ENCODE peak calls at places on chromosomes 6 and 20, in five cellular contexts. One of them, this sample, is unnamed.

GRCh38 chr6:35088281-35089215 is 52.6 kb downstream of the TCP11 start:
- DNase-seq in IMR-90: no peak
- DNase-seq in HCT116: no peak
- DNase-seq in upper lobe of right lung: peak; percentile 63
- DNase-seq in fibroblast of villous mesenchyme: no peak
- DNase-seq in this sample: no peak

GRCh38 chr20:1830240-1830639 is 65.0 kb upstream of the SIRPA start:
- DNase-seq in IMR-90: peak; percentile 99
- DNase-seq in HCT116: peak; percentile 56
- DNase-seq in upper lobe of right lung: no peak
- DNase-seq in fibroblast of villous mesenchyme: peak; percentile 95
- DNase-seq in this sample: peak; percentile 93

GRCh38 chr6:21997414-21998037 is 299.3 kb downstream of the PRL start:
- DNase-seq in IMR-90: peak; percentile 59
- DNase-seq in HCT116: no peak
- DNase-seq in upper lobe of right lung: no peak
- DNase-seq in fibroblast of villous mesenchyme: no peak
- DNase-seq in this sample: peak; percentile 13

GRCh38 chr20:52379723-52380336 is 188.3 kb upstream of the ZFP64 start:
- DNase-seq in IMR-90: peak; percentile 17
- DNase-seq in HCT116: no peak
- DNase-seq in upper lobe of right lung: peak; percentile 72
- DNase-seq in fibroblast of villous mesenchyme: peak; percentile 17
- DNase-seq in this sample: peak; percentile 42

GRCh38 chr6:134424795-134425163 is 106.9 kb upstream of the SGK1 start:
- DNase-seq in IMR-90: no peak
- DNase-seq in HCT116: no peak
- DNase-seq in upper lobe of right lung: no peak
- DNase-seq in fibroblast of villous mesenchyme: no peak
- DNase-seq in this sample: no peak

GRCh38 chr6:45791181-45791580 is 224.5 kb downstream of the CLIC5 start:
- DNase-seq in IMR-90: peak; percentile 21
- DNase-seq in HCT116: no peak
- DNase-seq in upper lobe of right lung: no peak
- DNase-seq in fibroblast of villous mesenchyme: peak; percentile 28
- DNase-seq in this sample: peak; percentile 15

GRCh38 chr20:53655909-53656652 is 62.4 kb upstream of the ZNF217 start:
- DNase-seq in IMR-90: peak; percentile 65
- DNase-seq in HCT116: no peak
- DNase-seq in upper lobe of right lung: no peak
- DNase-seq in fibroblast of villous mesenchyme: peak; percentile 61
- DNase-seq in this sample: no peak

GRCh38 chr6:138545621-138545980 is 46.3 kb upstream of the NHSL1 start:
- DNase-seq in IMR-90: peak; percentile 31
- DNase-seq in HCT116: no peak
- DNase-seq in upper lobe of right lung: peak; percentile 85
- DNase-seq in fibroblast of villous mesenchyme: peak; percentile 56
- DNase-seq in this sample: peak; percentile 75

GRCh38 chr6:170178561-170179477 is 112.1 kb downstream of the DLL1 start:
- DNase-seq in IMR-90: peak; percentile 21
- DNase-seq in HCT116: no peak
- DNase-seq in upper lobe of right lung: no peak
- DNase-seq in fibroblast of villous mesenchyme: peak; percentile 34
- DNase-seq in this sample: peak; percentile 92

GRCh38 chr6:151065027-151065815 is 174.5 kb upstream of the AKAP12 start:
- DNase-seq in IMR-90: no peak
- DNase-seq in HCT116: no peak
- DNase-seq in upper lobe of right lung: no peak
- DNase-seq in fibroblast of villous mesenchyme: no peak
- DNase-seq in this sample: no peak

GRCh38 chr6:13854716-13855250 is 40.4 kb upstream of the MCUR1 start:
- DNase-seq in IMR-90: no peak
- DNase-seq in HCT116: no peak
- DNase-seq in upper lobe of right lung: no peak
- DNase-seq in fibroblast of villous mesenchyme: no peak
- DNase-seq in this sample: no peak

GRCh38 chr6:29729774-29730328 is 6.6 kb downstream of the HLA-F start:
- DNase-seq in IMR-90: no peak
- DNase-seq in HCT116: no peak
- DNase-seq in upper lobe of right lung: no peak
- DNase-seq in fibroblast of villous mesenchyme: no peak
- DNase-seq in this sample: no peak

GRCh38 chr6:31495580-31495979 is 2.4 kb upstream of the MICB start:
- DNase-seq in IMR-90: peak; percentile 62
- DNase-seq in HCT116: no peak
- DNase-seq in upper lobe of right lung: no peak
- DNase-seq in fibroblast of villous mesenchyme: peak; percentile 51
- DNase-seq in this sample: peak; percentile 72

GRCh38 chr6:31493875-31494694 is 3.9 kb upstream of the MICB start:
- DNase-seq in IMR-90: peak; percentile 70
- DNase-seq in HCT116: peak; percentile 66
- DNase-seq in upper lobe of right lung: peak; percentile 93
- DNase-seq in fibroblast of villous mesenchyme: peak; percentile 73
- DNase-seq in this sample: peak; percentile 76

GRCh38 chr6:31497595-31498476 is at the start of gene MICB:
- DNase-seq in IMR-90: peak; percentile 68
- DNase-seq in HCT116: peak; percentile 85
- DNase-seq in upper lobe of right lung: peak; percentile 90
- DNase-seq in fibroblast of villous mesenchyme: peak; percentile 79
- DNase-seq in this sample: peak; percentile 77

DNA sequence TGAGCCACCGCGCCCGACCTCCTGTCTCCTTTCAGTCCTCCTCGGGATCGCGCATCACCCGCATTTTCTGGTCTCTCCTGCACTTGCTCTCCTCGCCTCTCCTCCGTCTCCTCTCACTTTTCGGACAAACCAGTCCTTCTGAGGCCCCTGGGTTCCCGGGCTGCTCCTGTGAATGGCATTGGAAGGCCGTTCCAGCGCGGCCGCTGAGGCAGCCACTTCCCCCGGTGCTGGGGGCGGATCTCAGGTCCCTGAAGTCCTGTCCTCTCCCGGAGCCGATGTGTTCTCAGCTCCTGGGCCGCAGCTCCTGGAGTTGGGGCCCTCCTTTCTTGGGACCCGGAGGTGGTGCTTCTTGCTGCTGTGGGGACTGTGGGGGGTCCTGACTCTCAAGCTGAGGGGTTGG is 803 bp downstream of the MICB start:
- DNase-seq in IMR-90: no peak
- DNase-seq in HCT116: no peak
- DNase-seq in upper lobe of right lung: no peak
- DNase-seq in fibroblast of villous mesenchyme: no peak
- DNase-seq in this sample: no peak
- H3K4me3 ChIP-seq in IMR-90: peak overlapping the region; percentile 7
- H3K4me3 ChIP-seq in HCT116: peak overlapping the region; percentile 47
- H3K4me3 ChIP-seq in upper lobe of right lung: peak overlapping the region; percentile 68
- H3K4me3 ChIP-seq in fibroblast of villous mesenchyme: peak overlapping the region; percentile 45
- H3K4me3 ChIP-seq in this sample: peak overlapping the region; percentile 70

DNA sequence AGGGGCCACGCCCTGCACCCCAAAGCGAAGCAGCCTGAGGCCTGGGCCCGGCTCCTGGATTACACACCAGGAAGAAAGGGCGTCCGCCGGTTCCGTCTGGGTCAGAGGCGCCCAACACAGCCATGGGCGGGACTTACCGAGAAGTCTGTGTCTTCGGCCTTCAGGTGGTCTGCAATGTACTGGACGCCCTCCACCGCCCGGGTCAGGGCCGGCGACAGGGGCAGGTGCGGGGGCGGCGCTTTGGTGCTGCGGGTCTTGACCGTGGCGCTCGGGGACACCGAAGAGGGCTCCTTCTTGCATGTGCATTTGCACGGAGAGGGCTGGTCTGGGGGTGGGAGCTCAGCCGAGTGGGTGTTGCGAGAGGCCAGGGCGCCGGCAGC is 11.6 kb downstream of the CHRNA4 start:
- DNase-seq in IMR-90: no peak
- DNase-seq in HCT116: no peak
- DNase-seq in upper lobe of right lung: no peak
- DNase-seq in fibroblast of villous mesenchyme: no peak
- DNase-seq in this sample: no peak
- TF ChIP-seq CTCF in IMR-90: no peak
- TF ChIP-seq CTCF in HCT116: no peak
- TF ChIP-seq CTCF in upper lobe of right lung: no peak
- TF ChIP-seq CTCF in fibroblast of villous mesenchyme: no peak
- TF ChIP-seq CTCF in this sample: no peak

GRCh38 chr20:35773154-35773751 is 1.4 kb downstream of the PHF20 start:
- DNase-seq in IMR-90: peak; percentile 24
- DNase-seq in HCT116: no peak
- DNase-seq in upper lobe of right lung: no peak
- DNase-seq in fibroblast of villous mesenchyme: peak; percentile 66
- DNase-seq in this sample: peak; percentile 56
- H3K4me3 ChIP-seq in IMR-90: peak overlapping the region; percentile 94
- H3K4me3 ChIP-seq in HCT116: peak overlapping the region; percentile 91
- H3K4me3 ChIP-seq in upper lobe of right lung: peak overlapping the region; percentile 84
- H3K4me3 ChIP-seq in fibroblast of villous mesenchyme: peak overlapping the region; percentile 90
- H3K4me3 ChIP-seq in this sample: peak overlapping the region; percentile 91

GRCh38 chr6:129432738-129433137 is 277.2 kb downstream of the ARHGAP18 start:
- DNase-seq in IMR-90: peak; percentile 31
- DNase-seq in HCT116: peak; percentile 12
- DNase-seq in upper lobe of right lung: no peak
- DNase-seq in fibroblast of villous mesenchyme: no peak
- DNase-seq in this sample: no peak
- TF ChIP-seq CTCF in IMR-90: peak; percentile 15
- TF ChIP-seq CTCF in HCT116: peak; percentile 53
- TF ChIP-seq CTCF in upper lobe of right lung: no peak
- TF ChIP-seq CTCF in fibroblast of villous mesenchyme: peak; percentile 36
- TF ChIP-seq CTCF in this sample: peak; percentile 37

GRCh38 chr6:80658926-80659325 is 552.5 kb downstream of the BCKDHB start:
- DNase-seq in IMR-90: no peak
- DNase-seq in HCT116: no peak
- DNase-seq in upper lobe of right lung: no peak
- DNase-seq in fibroblast of villous mesenchyme: no peak
- DNase-seq in this sample: no peak
- H3K4me3 ChIP-seq in IMR-90: no peak overlapping the region
- H3K4me3 ChIP-seq in HCT116: no peak overlapping the region
- H3K4me3 ChIP-seq in upper lobe of right lung: no peak overlapping the region
- H3K4me3 ChIP-seq in fibroblast of villous mesenchyme: no peak overlapping the region
- H3K4me3 ChIP-seq in this sample: no peak overlapping the region